ENCODE peak calls at places on chromosomes 16 and 17, in seven cellular contexts. Q is WTC11, B is HCT116, F is GM12878, S is H1, L is K562, N is HepG2. U is an unnamed sample.

GRCh38 chr16:68244903-68245853 is at the start of gene PLA2G15:
- DNase-seq in L (peak; percentile 100), F (no peak), B (peak; percentile 83), N (peak; percentile 87), S (peak; percentile 98), Q (peak; percentile 98), U (peak; percentile 97)

GRCh38 chr17:47276868-47277267 is 23.2 kb downstream of the ITGB3 start:
- DNase-seq in Q (peak; percentile 42), B (no peak), N (peak; percentile 56), S (no peak), L (no peak), F (no peak), U (peak; percentile 77)

GRCh38 chr17:33292184-33292980 is 713 bp downstream of the ASIC2 start:
- DNase-seq in Q (peak; percentile 66), S (peak; percentile 78), L (peak; percentile 28), N (no peak), B (no peak), F (no peak), U (peak; percentile 22)

GRCh38 chr17:49928126-49928800 is 40.7 kb upstream of the DLX4 start:
- DNase-seq in F (no peak), B (no peak), N (no peak), L (no peak), Q (no peak), S (no peak), U (no peak)

GRCh38 chr17:47251421-47251940 is 2.1 kb upstream of the ITGB3 start:
- DNase-seq in F (no peak), B (no peak), Q (no peak), N (no peak), S (no peak), L (no peak), U (no peak)

GRCh38 chr17:58510075-58510474 is 4.4 kb downstream of the MTMR4 start:
- DNase-seq in F (no peak), N (no peak), Q (no peak), S (no peak), L (no peak), B (no peak), U (no peak)

GRCh38 chr16:82954224-82954929 is 327.6 kb downstream of the CDH13 start:
- DNase-seq in Q (no peak), L (no peak), N (no peak), B (no peak), F (no peak), S (no peak), U (no peak)

GRCh38 chr17:71461504-71462197 is 659.2 kb upstream of the SOX9 start:
- DNase-seq in N (no peak), F (no peak), B (no peak), S (no peak), L (no peak), Q (peak; percentile 13), U (no peak)

GRCh38 chr16:24309222-24309905 is 53.2 kb downstream of the CACNG3 start:
- DNase-seq in L (no peak), F (no peak), Q (no peak), S (no peak), N (peak; percentile 50), B (peak; percentile 36), U (no peak)

GRCh38 chr16:88264641-88265285 is 118.0 kb upstream of the ZNF469 start:
- DNase-seq in S (peak; percentile 70), F (peak; percentile 51), Q (peak; percentile 48), B (peak; percentile 85), N (peak; percentile 30), L (peak; percentile 72), U (no peak)

GRCh38 chr17:73175962-73176565 is 11.3 kb downstream of the SSTR2 start:
- DNase-seq in F (no peak), B (no peak), Q (no peak), L (no peak), N (no peak), S (no peak), U (no peak)

GRCh38 chr16:66135376-66135775 is 231.1 kb upstream of the CDH5 start:
- DNase-seq in F (no peak), L (no peak), N (no peak), Q (no peak), B (no peak), S (no peak), U (no peak)

GRCh38 chr16:3106205-3106928 is 6.0 kb upstream of the ZNF205 start:
- DNase-seq in N (peak; percentile 77), F (no peak), L (peak; percentile 98), Q (peak; percentile 95), B (peak; percentile 84), S (peak; percentile 97), U (peak; percentile 96)
- TF ChIP-seq SP1 in N (peak; percentile 58), F (peak; percentile 40), L (peak; percentile 75), Q (peak; percentile 64), B (peak; percentile 22), S (no peak), U (no peak)

GRCh38 chr16:81522141-81522701 is 77.6 kb downstream of the CMIP start:
- DNase-seq in N (no peak), F (no peak), Q (peak; percentile 54), L (peak; percentile 68), S (peak; percentile 65), B (peak; percentile 85), U (peak; percentile 44)
- TF ChIP-seq SP1 in N (no peak), F (no peak), Q (no peak), L (no peak), S (no peak), B (peak; percentile 42), U (no peak)

DNA sequence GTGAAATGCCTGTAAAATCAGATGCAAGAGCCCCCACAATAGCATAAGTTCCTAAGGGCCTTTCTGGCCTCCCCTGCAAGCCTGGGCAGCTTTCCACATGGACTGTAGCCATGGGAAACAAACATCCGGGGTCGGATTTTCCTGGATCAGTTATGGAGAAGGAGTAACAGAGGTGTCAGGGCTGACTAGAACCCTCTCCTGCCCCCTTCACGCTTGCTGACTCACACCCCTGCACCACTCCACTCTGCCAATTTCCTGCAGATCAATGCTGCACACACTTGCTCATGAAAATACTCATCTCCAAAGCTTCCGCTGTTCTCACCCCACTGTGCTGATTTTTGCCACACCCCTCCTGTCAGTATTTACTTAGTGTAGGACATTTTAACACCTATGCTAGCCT is 258.5 kb downstream of the CBLN1 start:
- DNase-seq in S (no peak), Q (no peak), N (no peak), B (peak; percentile 36), F (no peak), L (no peak), U (no peak)
- TF ChIP-seq SP1 in S (no peak), Q (no peak), N (no peak), B (peak; percentile 45), F (no peak), L (no peak), U (no peak)

DNA sequence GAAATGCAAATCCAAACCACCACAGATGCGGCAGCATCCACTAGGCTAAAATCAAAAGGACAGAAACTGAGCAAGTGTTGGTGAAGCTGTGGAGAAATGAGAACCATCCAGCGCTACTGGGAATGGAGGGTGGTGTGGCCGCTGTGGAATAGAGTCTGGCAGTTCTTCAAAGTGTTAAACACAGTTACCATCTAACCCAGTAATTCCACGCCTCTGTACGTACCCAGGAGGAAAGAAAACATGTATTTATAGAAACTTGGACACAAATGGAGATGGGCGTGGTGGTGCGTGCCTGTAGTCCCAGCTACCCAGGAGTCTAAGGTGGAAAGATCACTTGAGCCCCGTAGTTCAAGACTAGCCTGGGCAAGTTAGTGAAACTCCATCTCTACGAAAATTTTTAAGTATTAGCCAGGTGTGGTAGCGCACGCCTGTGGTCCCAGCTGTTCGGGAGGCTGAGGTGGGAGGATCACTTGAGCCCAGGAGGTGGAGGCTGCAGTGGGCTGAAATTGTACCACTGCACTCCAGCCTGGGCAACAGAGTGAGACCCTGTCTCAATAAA is 11.6 kb downstream of the SLC25A10 start:
- DNase-seq in S (no peak), B (no peak), N (no peak), F (no peak), Q (no peak), L (no peak), U (no peak)
- TF ChIP-seq SP1 in S (no peak), B (no peak), N (no peak), F (no peak), Q (no peak), L (no peak), U (no peak)

GRCh38 chr16:71894229-71894920 is 956 bp upstream of the IST1 start:
- DNase-seq in L (no peak), Q (peak; percentile 64), B (peak; percentile 43), F (no peak), S (peak; percentile 68), N (peak; percentile 56), U (peak; percentile 15)

GRCh38 chr16:71895679-71896385 is 501 bp downstream of the IST1 start:
- DNase-seq in B (no peak), S (no peak), Q (peak; percentile 38), F (no peak), N (no peak), L (peak; percentile 49), U (peak; percentile 25)

GRCh38 chr16:71896688-71897368 is 1.5 kb downstream of the IST1 start:
- DNase-seq in Q (no peak), S (no peak), B (no peak), F (no peak), L (no peak), N (no peak), U (no peak)

GRCh38 chr16:71894921-71895678 is at the start of gene IST1:
- DNase-seq in L (peak; percentile 98), Q (peak; percentile 97), B (peak; percentile 96), F (peak; percentile 85), S (peak; percentile 95), N (peak; percentile 96), U (peak; percentile 89)

DNA sequence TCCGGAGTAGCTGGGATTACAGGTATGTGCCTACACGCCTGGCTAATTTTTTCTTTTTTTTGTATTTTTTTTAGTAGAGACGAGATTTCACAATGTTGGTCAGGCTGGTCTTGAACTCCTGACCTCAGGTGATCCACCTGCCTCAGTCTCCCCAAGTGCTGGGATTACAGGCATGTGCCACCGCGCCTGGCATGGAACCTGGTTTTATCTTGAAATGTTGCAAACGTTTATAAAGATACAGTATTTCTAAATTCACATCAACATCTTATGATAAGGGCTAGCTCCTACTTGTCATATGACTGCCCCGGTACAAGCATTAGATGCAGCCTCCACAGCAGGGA is 1.5 kb upstream of the IST1 start:
- DNase-seq in L (no peak), N (no peak), F (no peak), Q (no peak), S (no peak), B (no peak), U (no peak)
- TF ChIP-seq SP1 in L (no peak), N (no peak), F (no peak), Q (no peak), S (no peak), B (no peak), U (no peak)